ENCODE peak calls at places on chromosome 19, in nine cellular contexts. U, Y, F, L, K, X, M, Z and W are unnamed samples. For H3K36me3, the result is how much of the 10 kb centered on the place peaks cover.

GRCh38 chr19:1410136-1410786 is 2.9 kb downstream of the DAZAP1 start:
- DNase-seq in U (no peak), Y (no peak), F (no peak), L (no peak), K (no peak), X (peak), M (no peak), Z (no peak), W (no peak)

GRCh38 chr19:12665281-12665573 is 1.3 kb downstream of the MAN2B1 start:
- DNase-seq in U (no peak), Y (no peak), F (no peak), L (no peak), K (no peak), X (no peak), M (no peak), Z (no peak), W (no peak)

GRCh38 chr19:37127999-37128820 is 44.3 kb downstream of the ZNF585A start:
- DNase-seq in U (no peak), Y (peak), F (no peak), L (no peak), K (no peak), X (no peak), M (no peak), Z (no peak), W (no peak)

GRCh38 chr19:9075064-9075964 is 11.5 kb upstream of the OR1M1 start:
- DNase-seq in U (peak), Y (peak), F (peak), L (peak), K (no peak), X (peak), M (peak), Z (no peak), W (peak)

GRCh38 chr19:48836089-48837017 is at the start of gene HSD17B14:
- DNase-seq in U (peak), Y (peak), F (peak), L (no peak), K (no peak), X (peak), M (peak), Z (no peak), W (peak)

GRCh38 chr19:18898533-18899408 is 2.8 kb upstream of the CERS1 start:
- DNase-seq in U (no peak), Y (no peak), F (no peak), L (no peak), K (no peak), X (no peak), M (no peak), Z (no peak), W (no peak)

GRCh38 chr19:44875666-44876418 is 15.2 kb upstream of the TOMM40 start:
- DNase-seq in U (no peak), Y (no peak), F (no peak), L (no peak), K (no peak), X (peak), M (no peak), Z (no peak), W (no peak)

GRCh38 chr19:11887618-11888531 is at the start of gene ZNF69:
- DNase-seq in U (peak), Y (peak), F (peak), L (peak), K (peak), X (peak), M (peak), Z (no peak), W (peak)

GRCh38 chr19:681029-681626 is 4.9 kb downstream of the FSTL3 start:
- DNase-seq in U (peak), Y (no peak), F (no peak), L (peak), K (peak), X (no peak), M (peak), Z (no peak), W (peak)

GRCh38 chr19:53998223-53998622 is 6.8 kb downstream of the CACNG6 start:
- DNase-seq in U (no peak), Y (no peak), F (no peak), L (no peak), K (no peak), X (no peak), M (no peak), Z (no peak), W (no peak)

GRCh38 chr19:47798904-47799266 is 5.5 kb downstream of the TPRX1 start:
- DNase-seq in U (no peak), Y (no peak), F (no peak), L (no peak), K (no peak), X (no peak), M (no peak), Z (no peak), W (no peak)

GRCh38 chr19:49441210-49441959 is at the start of gene SLC17A7:
- DNase-seq in U (peak), Y (peak), F (no peak), L (peak), K (no peak), X (no peak), M (peak), Z (no peak), W (peak)

GRCh38 chr19:13001502-13002388 is 6.5 kb downstream of the NFIX start:
- DNase-seq in U (peak), Y (no peak), F (peak), L (peak), K (no peak), X (no peak), M (peak), Z (no peak), W (no peak)

GRCh38 chr19:55383279-55383788 is 758 bp downstream of the TMEM238 start:
- DNase-seq in U (no peak), Y (no peak), F (no peak), L (no peak), K (no peak), X (no peak), M (no peak), Z (no peak), W (no peak)

GRCh38 chr19:49073514-49074378 is 1.2 kb upstream of the KCNA7 start:
- DNase-seq in U (no peak), Y (peak), F (no peak), L (no peak), K (no peak), X (no peak), M (no peak), Z (no peak), W (peak)

GRCh38 chr19:30323904-30324303 is 48.3 kb upstream of the ZNF536 start:
- DNase-seq in U (no peak), Y (no peak), F (no peak), L (no peak), K (no peak), X (no peak), M (no peak), Z (no peak), W (no peak)
- H3K27ac ChIP-seq in U (no peak), Y (no peak), F (no peak), L (no peak), K (no peak), X (no peak), M (no peak), Z (no peak), W (no peak)

GRCh38 chr19:42203700-42204099 is 13.8 kb downstream of the DEDD2 start:
- DNase-seq in U (no peak), Y (no peak), F (no peak), L (no peak), K (no peak), X (no peak), M (no peak), Z (no peak), W (no peak)

GRCh38 chr19:42206871-42207755 is 10.4 kb downstream of the DEDD2 start:
- DNase-seq in U (no peak), Y (no peak), F (no peak), L (no peak), K (no peak), X (peak), M (no peak), Z (no peak), W (no peak)

GRCh38 chr19:42204684-42205083 is 12.8 kb downstream of the DEDD2 start:
- DNase-seq in U (no peak), Y (no peak), F (no peak), L (no peak), K (no peak), X (no peak), M (no peak), Z (no peak), W (no peak)

GRCh38 chr19:42207767-42208259 is 9.7 kb downstream of the DEDD2 start:
- DNase-seq in U (no peak), Y (no peak), F (peak), L (no peak), K (no peak), X (peak), M (no peak), Z (no peak), W (no peak)

GRCh38 chr19:42208612-42209011 is 8.9 kb downstream of the DEDD2 start:
- DNase-seq in U (no peak), Y (no peak), F (no peak), L (no peak), K (no peak), X (no peak), M (no peak), Z (no peak), W (no peak)
- H3K36me3 ChIP-seq in U (under half), Y (under half), F (under half), L (under half), K (under half), X (under half), M (under half), Z (half or more), W (half or more)

DNA sequence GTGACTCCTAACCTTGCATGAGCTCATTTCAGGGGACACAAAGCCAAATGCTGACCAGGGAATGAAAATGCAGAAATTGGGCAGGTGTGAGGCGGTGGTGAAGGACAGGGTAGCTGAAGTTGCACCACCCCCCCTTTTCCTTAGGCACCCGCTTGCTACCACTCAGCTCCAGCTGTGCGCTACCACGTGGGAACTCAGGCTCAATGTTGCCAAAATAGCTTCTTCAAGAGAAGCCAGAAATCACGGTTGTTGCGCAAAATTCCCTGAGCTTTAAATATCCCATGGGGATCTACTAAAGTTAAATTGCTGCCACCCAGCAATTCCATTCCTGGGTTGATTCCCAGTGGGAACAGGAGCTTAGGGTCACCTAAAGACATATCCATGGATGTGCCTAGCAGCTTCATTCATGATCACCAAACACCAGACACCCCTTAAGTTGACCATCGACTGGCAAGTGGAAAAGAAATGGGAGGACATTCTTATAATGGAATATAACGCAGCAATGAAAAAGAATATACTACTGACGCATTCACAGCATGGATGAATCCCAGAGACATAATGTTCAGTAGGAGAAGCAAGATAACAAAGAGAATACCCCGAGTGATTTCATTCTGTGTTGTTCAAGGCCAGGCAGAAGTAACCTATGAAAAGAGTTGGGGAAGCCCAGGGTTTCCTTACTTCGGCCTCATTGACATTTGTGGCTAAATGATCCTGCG is 12.8 kb upstream of the ADGRL1 start:
- DNase-seq in U (no peak), Y (no peak), F (no peak), L (no peak), K (no peak), X (no peak), M (no peak), Z (no peak), W (peak)
- H3K27ac ChIP-seq in U (no peak), Y (no peak), F (no peak), L (no peak), K (no peak), X (no peak), M (no peak), Z (no peak), W (no peak)

GRCh38 chr19:15424121-15424520 is 5.3 kb upstream of the AKAP8L start:
- DNase-seq in U (no peak), Y (no peak), F (no peak), L (no peak), K (no peak), X (no peak), M (no peak), Z (no peak), W (no peak)

GRCh38 chr19:15423130-15423529 is 4.3 kb upstream of the AKAP8L start:
- DNase-seq in U (no peak), Y (no peak), F (no peak), L (no peak), K (no peak), X (no peak), M (no peak), Z (no peak), W (no peak)

GRCh38 chr19:15426485-15427349 is 7.9 kb upstream of the AKAP8L start:
- DNase-seq in U (no peak), Y (peak), F (no peak), L (no peak), K (no peak), X (no peak), M (no peak), Z (no peak), W (peak)

GRCh38 chr19:15425321-15425950 is 6.6 kb upstream of the AKAP8L start:
- DNase-seq in U (no peak), Y (no peak), F (no peak), L (no peak), K (no peak), X (no peak), M (no peak), Z (no peak), W (no peak)

GRCh38 chr19:15424692-15425272 is 6.0 kb upstream of the AKAP8L start:
- DNase-seq in U (no peak), Y (no peak), F (no peak), L (no peak), K (no peak), X (no peak), M (no peak), Z (no peak), W (no peak)
- H3K36me3 ChIP-seq in U (under half), Y (under half), F (under half), L (under half), K (under half), X (under half), M (under half), Z (under half), W (half or more)

DNA sequence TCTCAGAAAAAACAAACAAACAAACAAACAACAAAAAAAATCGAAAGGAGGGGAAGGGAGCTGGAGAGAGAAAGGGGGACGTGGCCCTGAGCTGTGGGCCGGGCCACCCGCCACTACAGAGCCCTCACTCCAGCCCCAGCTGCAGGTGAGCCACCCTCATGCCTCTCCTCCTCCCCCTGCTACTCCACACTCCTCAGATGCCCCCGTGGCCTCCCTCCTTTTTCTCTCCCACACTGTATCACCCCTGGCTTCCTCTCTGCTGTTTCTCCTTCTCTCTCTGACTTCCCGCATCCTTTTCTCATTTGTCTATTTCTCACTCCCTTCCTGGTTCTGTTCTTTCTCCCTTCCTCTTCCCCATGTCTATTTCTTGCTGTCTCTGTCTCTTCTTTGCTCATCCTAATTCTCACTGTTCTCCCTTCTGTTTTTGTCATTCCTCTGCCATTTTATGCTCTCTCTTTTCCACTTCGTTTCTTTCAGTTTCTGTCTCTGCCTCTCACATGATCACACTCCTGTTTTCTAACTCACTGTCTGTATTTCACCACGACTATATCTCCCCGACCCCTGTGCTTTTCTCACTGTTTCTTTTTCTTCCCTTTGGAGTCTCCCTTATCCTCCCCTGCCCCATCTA is 2.7 kb downstream of the KLK2 start:
- DNase-seq in U (no peak), Y (no peak), F (no peak), L (no peak), K (peak), X (no peak), M (no peak), Z (no peak), W (no peak)
- H3K27ac ChIP-seq in U (no peak), Y (no peak), F (no peak), L (no peak), K (no peak), X (no peak), M (no peak), Z (no peak), W (no peak)